ENCODE peak calls at places on chromosomes 2 and 18, in four cellular contexts. One of them, this sample, is unnamed.

GRCh38 chr2:128710770-128711169 is 392.1 kb upstream of the HS6ST1 start:
- DNase-seq in AG04450: no peak
- DNase-seq in SJSA1: no peak
- DNase-seq in tibial artery: no peak
- DNase-seq in this sample: no peak

GRCh38 chr18:63148449-63149199 is 170.9 kb downstream of the BCL2 start:
- DNase-seq in AG04450: no peak
- DNase-seq in SJSA1: no peak
- DNase-seq in tibial artery: peak; percentile 66
- DNase-seq in this sample: peak; percentile 89

GRCh38 chr2:109549016-109549595 is 64.7 kb downstream of the SEPTIN10 start:
- DNase-seq in AG04450: no peak
- DNase-seq in SJSA1: peak; percentile 49
- DNase-seq in tibial artery: no peak
- DNase-seq in this sample: no peak

GRCh38 chr2:83587309-83587708 is 871.8 kb downstream of the SUCLG1 start:
- DNase-seq in AG04450: no peak
- DNase-seq in SJSA1: no peak
- DNase-seq in tibial artery: no peak
- DNase-seq in this sample: no peak

GRCh38 chr2:162992828-162993227 is 154.3 kb upstream of the KCNH7 start:
- DNase-seq in AG04450: no peak
- DNase-seq in SJSA1: no peak
- DNase-seq in tibial artery: no peak
- DNase-seq in this sample: no peak

GRCh38 chr2:8575011-8575750 is 106.7 kb upstream of the ID2 start:
- DNase-seq in AG04450: no peak
- DNase-seq in SJSA1: no peak
- DNase-seq in tibial artery: no peak
- DNase-seq in this sample: peak; percentile 19

GRCh38 chr2:5389740-5390139 is 302.4 kb upstream of the SOX11 start:
- DNase-seq in AG04450: no peak
- DNase-seq in SJSA1: no peak
- DNase-seq in tibial artery: no peak
- DNase-seq in this sample: no peak

GRCh38 chr2:218645126-218645525 is 14.3 kb downstream of the ZNF142 start:
- DNase-seq in AG04450: no peak
- DNase-seq in SJSA1: no peak
- DNase-seq in tibial artery: no peak
- DNase-seq in this sample: no peak

GRCh38 chr2:43758738-43759137 is 15.1 kb upstream of the DYNC2LI1 start:
- DNase-seq in AG04450: no peak
- DNase-seq in SJSA1: peak; percentile 57
- DNase-seq in tibial artery: peak; percentile 74
- DNase-seq in this sample: no peak

GRCh38 chr2:228318218-228318617 is 136.7 kb upstream of the SPHKAP start:
- DNase-seq in AG04450: no peak
- DNase-seq in SJSA1: no peak
- DNase-seq in tibial artery: no peak
- DNase-seq in this sample: peak; percentile 29

GRCh38 chr2:101386599-101387150 is 628 bp downstream of the CREG2 start:
- DNase-seq in AG04450: no peak
- DNase-seq in SJSA1: no peak
- DNase-seq in tibial artery: no peak
- DNase-seq in this sample: no peak

GRCh38 chr18:13268746-13269285 is 50.3 kb downstream of the LDLRAD4 start:
- DNase-seq in AG04450: no peak
- DNase-seq in SJSA1: no peak
- DNase-seq in tibial artery: no peak
- DNase-seq in this sample: no peak

GRCh38 chr18:78996741-78997490 is 17.3 kb downstream of the SALL3 start:
- DNase-seq in AG04450: no peak
- DNase-seq in SJSA1: no peak
- DNase-seq in tibial artery: no peak
- DNase-seq in this sample: no peak

GRCh38 chr18:33745396-33745795 is 167.4 kb downstream of the ASXL3 start:
- DNase-seq in AG04450: no peak
- DNase-seq in SJSA1: no peak
- DNase-seq in tibial artery: no peak
- DNase-seq in this sample: no peak

GRCh38 chr2:94622113-94622618 is 249.1 kb upstream of the TEKT4 start:
- DNase-seq in AG04450: no peak
- DNase-seq in SJSA1: no peak
- DNase-seq in tibial artery: no peak
- DNase-seq in this sample: no peak

GRCh38 chr2:38125830-38126229 is 49.9 kb upstream of the CYP1B1 start:
- DNase-seq in AG04450: no peak
- DNase-seq in SJSA1: no peak
- DNase-seq in tibial artery: no peak
- DNase-seq in this sample: no peak

GRCh38 chr2:25257032-25257455 is 84.7 kb downstream of the DNMT3A start:
- DNase-seq in AG04450: peak; percentile 43
- DNase-seq in SJSA1: no peak
- DNase-seq in tibial artery: no peak
- DNase-seq in this sample: peak; percentile 36
- H3K9me3 ChIP-seq in AG04450: no peaks in the 10 kb centered on the region
- H3K9me3 ChIP-seq in SJSA1: no peaks in the 10 kb centered on the region
- H3K9me3 ChIP-seq in tibial artery: no peaks in the 10 kb centered on the region
- H3K9me3 ChIP-seq in this sample: no peaks in the 10 kb centered on the region

GRCh38 chr2:85794491-85795121 is 40.8 kb downstream of the ATOH8 start:
- DNase-seq in AG04450: no peak
- DNase-seq in SJSA1: no peak
- DNase-seq in tibial artery: peak; percentile 24
- DNase-seq in this sample: no peak
- H3K4me3 ChIP-seq in AG04450: no peak overlapping the region
- H3K4me3 ChIP-seq in SJSA1: no peak overlapping the region
- H3K4me3 ChIP-seq in tibial artery: no peak overlapping the region
- H3K4me3 ChIP-seq in this sample: no peak overlapping the region

GRCh38 chr2:150410809-150411208 is 76.7 kb downstream of the RND3 start:
- DNase-seq in AG04450: peak; percentile 15
- DNase-seq in SJSA1: peak; percentile 72
- DNase-seq in tibial artery: no peak
- DNase-seq in this sample: peak; percentile 47
- H3K9me3 ChIP-seq in AG04450: no peaks in the 10 kb centered on the region
- H3K9me3 ChIP-seq in SJSA1: no peaks in the 10 kb centered on the region
- H3K9me3 ChIP-seq in tibial artery: no peaks in the 10 kb centered on the region
- H3K9me3 ChIP-seq in this sample: no peaks in the 10 kb centered on the region

GRCh38 chr2:177633910-177634294 is 241.3 kb downstream of the AGPS start:
- DNase-seq in AG04450: no peak
- DNase-seq in SJSA1: no peak
- DNase-seq in tibial artery: no peak
- DNase-seq in this sample: peak; percentile 7
- H3K4me3 ChIP-seq in AG04450: no peak overlapping the region
- H3K4me3 ChIP-seq in SJSA1: no peak overlapping the region
- H3K4me3 ChIP-seq in tibial artery: no peak overlapping the region
- H3K4me3 ChIP-seq in this sample: peak overlapping the region; percentile 85

DNA sequence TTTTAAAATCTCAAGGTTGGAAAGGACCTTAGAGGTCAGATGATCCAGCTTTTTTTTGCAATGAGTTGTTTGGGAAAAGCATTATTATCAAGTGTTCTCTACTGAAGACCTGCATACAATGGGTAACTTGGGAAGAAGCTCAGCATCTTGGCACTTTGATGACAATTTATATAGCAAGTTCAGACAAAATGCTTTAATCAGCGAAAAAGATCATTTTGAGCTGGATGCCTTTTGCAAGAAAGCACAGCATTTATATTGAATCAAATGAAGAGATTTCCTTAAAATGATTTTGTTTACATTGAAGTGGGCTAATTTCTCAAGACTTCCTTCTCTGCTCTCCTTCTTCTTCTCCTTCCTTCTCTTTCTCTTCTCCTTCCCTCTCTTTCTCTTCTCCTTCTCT is 796.4 kb upstream of the CDH2 start:
- DNase-seq in AG04450: no peak
- DNase-seq in SJSA1: no peak
- DNase-seq in tibial artery: no peak
- DNase-seq in this sample: no peak
- H3K9me3 ChIP-seq in AG04450: no peaks in the 10 kb centered on the region
- H3K9me3 ChIP-seq in SJSA1: no peaks in the 10 kb centered on the region
- H3K9me3 ChIP-seq in tibial artery: no peaks in the 10 kb centered on the region
- H3K9me3 ChIP-seq in this sample: peaks cover 9% of the 10 kb centered on the region

GRCh38 chr2:241138471-241138870 is 10.8 kb downstream of the PASK start:
- DNase-seq in AG04450: no peak
- DNase-seq in SJSA1: no peak
- DNase-seq in tibial artery: no peak
- DNase-seq in this sample: no peak
- H3K4me3 ChIP-seq in AG04450: no peak overlapping the region
- H3K4me3 ChIP-seq in SJSA1: no peak overlapping the region
- H3K4me3 ChIP-seq in tibial artery: no peak overlapping the region
- H3K4me3 ChIP-seq in this sample: no peak overlapping the region

DNA sequence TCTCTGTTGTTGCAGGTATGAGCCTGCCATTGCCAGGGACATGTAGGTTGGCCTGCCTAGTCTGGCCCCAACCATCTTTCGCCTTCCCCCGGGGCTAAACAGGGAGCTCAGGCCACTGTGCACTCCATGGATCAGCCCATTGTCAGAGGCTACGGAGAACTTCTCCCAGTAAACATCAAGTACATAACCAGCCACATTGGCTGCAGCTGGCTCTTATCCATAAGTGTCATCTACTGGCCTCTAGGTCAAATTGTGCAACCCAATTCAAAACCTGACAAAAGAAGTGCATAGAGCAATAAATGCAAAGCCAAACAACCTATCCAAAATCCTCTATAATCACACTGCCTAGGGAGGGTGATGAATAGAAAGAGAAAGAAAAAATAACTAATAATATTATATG is 418.1 kb upstream of the DCC start:
- DNase-seq in AG04450: no peak
- DNase-seq in SJSA1: no peak
- DNase-seq in tibial artery: no peak
- DNase-seq in this sample: no peak
- H3K9me3 ChIP-seq in AG04450: peaks cover 16% of the 10 kb centered on the region
- H3K9me3 ChIP-seq in SJSA1: no peaks in the 10 kb centered on the region
- H3K9me3 ChIP-seq in tibial artery: no peaks in the 10 kb centered on the region
- H3K9me3 ChIP-seq in this sample: peaks cover 2% of the 10 kb centered on the region

GRCh38 chr2:197435598-197436435 is 989 bp upstream of the SF3B1 start:
- DNase-seq in AG04450: no peak
- DNase-seq in SJSA1: no peak
- DNase-seq in tibial artery: no peak
- DNase-seq in this sample: no peak

GRCh38 chr2:197427986-197428385 is 6.8 kb downstream of the SF3B1 start:
- DNase-seq in AG04450: no peak
- DNase-seq in SJSA1: no peak
- DNase-seq in tibial artery: no peak
- DNase-seq in this sample: no peak

GRCh38 chr2:197433770-197434438 is 924 bp downstream of the SF3B1 start:
- DNase-seq in AG04450: no peak
- DNase-seq in SJSA1: no peak
- DNase-seq in tibial artery: no peak
- DNase-seq in this sample: peak; percentile 54

GRCh38 chr2:197434541-197435513 is at the start of gene SF3B1:
- DNase-seq in AG04450: peak; percentile 94
- DNase-seq in SJSA1: peak; percentile 99
- DNase-seq in tibial artery: peak; percentile 98
- DNase-seq in this sample: peak; percentile 99

DNA sequence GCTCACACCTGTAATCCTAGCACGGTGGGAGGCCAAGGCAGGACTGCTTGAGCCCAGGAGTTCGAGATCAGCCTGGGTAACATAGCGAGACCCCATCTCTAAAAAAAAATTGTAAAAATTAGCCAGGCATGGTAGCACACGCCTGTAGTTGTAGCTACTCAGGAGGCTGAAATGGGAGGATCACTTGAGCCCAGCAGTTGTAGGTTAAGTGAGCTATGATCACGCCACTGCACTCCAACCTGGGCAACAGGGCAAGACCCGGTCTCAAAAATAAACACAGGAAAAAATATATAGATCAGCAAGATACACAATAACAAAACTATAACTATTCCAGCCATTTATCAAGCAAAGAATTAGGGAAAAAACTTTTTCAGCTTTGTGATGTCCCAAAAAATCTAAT is 3.0 kb downstream of the SF3B1 start:
- DNase-seq in AG04450: no peak
- DNase-seq in SJSA1: no peak
- DNase-seq in tibial artery: no peak
- DNase-seq in this sample: no peak
- H3K4me3 ChIP-seq in AG04450: no peak overlapping the region
- H3K4me3 ChIP-seq in SJSA1: no peak overlapping the region
- H3K4me3 ChIP-seq in tibial artery: no peak overlapping the region
- H3K4me3 ChIP-seq in this sample: peak overlapping the region; percentile 93

This sample was measured in adipocyte.